ENCODE peak calls at places on chromosomes 1 and 21, in four cellular contexts. L, O, H and F are unnamed samples.

GRCh38 chr21:41024341-41025056 is 143.5 kb upstream of the BACE2 start:
- DNase-seq in O (no peak), L (no peak), H (no peak), F (no peak)

GRCh38 chr1:185016880-185017279 is 28.5 kb upstream of the RNF2 start:
- DNase-seq in O (no peak), L (no peak), H (no peak), F (no peak)

GRCh38 chr1:210688482-210689233 is 360.0 kb downstream of the HHAT start:
- DNase-seq in L (no peak), O (no peak), H (no peak), F (no peak)

GRCh38 chr1:60427194-60427593 is 353.6 kb upstream of the C1orf87 start:
- DNase-seq in O (no peak), L (no peak), H (no peak), F (no peak)

GRCh38 chr1:25110480-25110879 is 121.8 kb downstream of the SYF2 start:
- DNase-seq in H (no peak), O (no peak), L (no peak), F (no peak)

GRCh38 chr1:206909167-206909882 is 12.1 kb downstream of the IL24 start:
- DNase-seq in O (peak; percentile 96), H (peak; percentile 77), L (peak; percentile 97), F (peak; percentile 48)

GRCh38 chr1:115828101-115829022 is 12.6 kb downstream of the NHLH2 start:
- DNase-seq in L (no peak), O (peak; percentile 35), H (peak; percentile 76), F (no peak)

GRCh38 chr1:19374402-19374801 is 62.3 kb downstream of the SLC66A1 start:
- DNase-seq in L (no peak), O (no peak), H (peak; percentile 35), F (no peak)

GRCh38 chr1:2233997-2234761 is 6.1 kb downstream of the SKI start:
- DNase-seq in L (peak; percentile 96), H (no peak), O (peak; percentile 77), F (peak; percentile 89)
- TF ChIP-seq CTCF in L (no peak), H (no peak), O (no peak), F (no peak)

DNA sequence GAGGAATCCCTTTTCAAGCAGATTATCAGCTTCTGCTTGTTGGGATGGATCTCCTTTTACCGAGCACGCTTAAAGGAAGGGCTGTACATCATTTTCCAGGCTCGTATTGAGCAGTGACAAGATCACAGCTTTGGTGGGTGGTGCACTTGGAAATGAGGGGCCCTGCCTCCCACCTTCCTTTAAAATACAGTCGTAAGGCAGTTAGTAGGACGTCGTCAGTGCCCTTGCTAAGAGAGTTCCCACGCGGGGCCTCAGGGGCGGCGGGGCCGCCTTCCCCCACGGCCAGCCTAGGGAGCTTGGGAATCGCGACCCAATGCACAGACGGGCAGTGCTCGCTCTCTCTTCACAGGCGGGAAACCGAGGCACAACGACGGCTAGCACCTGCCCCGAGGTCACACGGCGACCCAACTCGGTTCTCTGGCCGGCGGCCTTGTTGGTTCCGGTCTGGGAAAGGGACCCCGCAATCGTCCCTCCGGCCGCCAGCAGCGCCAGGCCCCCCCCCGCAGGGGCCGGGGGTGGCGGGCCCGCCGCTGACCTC is 58.6 kb downstream of the H3-3A start:
- DNase-seq in H (no peak), L (no peak), O (no peak), F (no peak)
- H3K27ac ChIP-seq in H (peak overlapping the region; percentile 93), L (no peak overlapping the region), O (peak overlapping the region; percentile 91), F (peak overlapping the region; percentile 81)

GRCh38 chr1:209549384-209550001 is 34.0 kb upstream of the CAMK1G start:
- DNase-seq in H (no peak), L (no peak), O (no peak), F (no peak)
- TF ChIP-seq CTCF in H (peak; percentile 32), L (no peak), O (no peak), F (no peak)

GRCh38 chr1:39128126-39128525 is 76.4 kb upstream of the MACF1 start:
- DNase-seq in L (no peak), O (no peak), H (no peak), F (no peak)
- H3K27ac ChIP-seq in L (peak overlapping the region; percentile 59), O (peak overlapping the region; percentile 78), H (no peak overlapping the region), F (peak overlapping the region; percentile 87)

GRCh38 chr1:88029142-88029541 is 654.9 kb upstream of the PKN2 start:
- DNase-seq in O (no peak), L (no peak), H (no peak), F (no peak)
- TF ChIP-seq CTCF in O (no peak), L (no peak), H (no peak), F (peak; percentile 21)